ENCODE peak calls at places on chromosomes 2 and 18, in seven cellular contexts. Y, A, G, V, P, I and N are unnamed samples.

GRCh38 chr2:111030271-111030891 is 90.3 kb upstream of the BCL2L11 start:
- DNase-seq in Y (peak), A (no peak), G (no peak), V (no peak), P (no peak), I (no peak), N (no peak)

GRCh38 chr2:38515155-38516074 is 87.3 kb downstream of the HNRNPLL start:
- DNase-seq in Y (no peak), A (no peak), G (no peak), V (peak), P (no peak), I (peak), N (no peak)

GRCh38 chr2:60341151-60341550 is 212.3 kb downstream of the BCL11A start:
- DNase-seq in Y (no peak), A (peak), G (no peak), V (no peak), P (no peak), I (no peak), N (no peak)

GRCh38 chr2:122081743-122082142 is 326.3 kb downstream of the TSN start:
- DNase-seq in Y (no peak), A (no peak), G (no peak), V (no peak), P (no peak), I (no peak), N (no peak)

GRCh38 chr18:36187826-36188721 is 777 bp downstream of the MOCOS start:
- DNase-seq in Y (peak), A (no peak), G (no peak), V (peak), P (no peak), I (peak), N (no peak)

GRCh38 chr2:190121971-190122370 is 59.4 kb upstream of the MSTN start:
- DNase-seq in Y (peak), A (no peak), G (no peak), V (no peak), P (no peak), I (no peak), N (no peak)

GRCh38 chr2:58448065-58448507 is 207.0 kb upstream of the FANCL start:
- DNase-seq in Y (peak), A (no peak), G (no peak), V (peak), P (no peak), I (peak), N (peak)

GRCh38 chr2:119672161-119672862 is 6.7 kb upstream of the TMEM177 start:
- DNase-seq in Y (no peak), A (peak), G (no peak), V (no peak), P (no peak), I (no peak), N (no peak)

GRCh38 chr2:169839954-169840746 is 12.9 kb downstream of the UBR3 start:
- DNase-seq in Y (peak), A (no peak), G (no peak), V (no peak), P (no peak), I (no peak), N (no peak)

GRCh38 chr2:78264130-78264529 is 742.0 kb upstream of the LRRTM4 start:
- DNase-seq in Y (no peak), A (no peak), G (no peak), V (no peak), P (no peak), I (no peak), N (no peak)

GRCh38 chr2:156464106-156464505 is 27.9 kb downstream of the GPD2 start:
- DNase-seq in Y (no peak), A (no peak), G (no peak), V (no peak), P (no peak), I (no peak), N (no peak)

GRCh38 chr2:55875434-55876135 is 48.0 kb downstream of the EFEMP1 start:
- DNase-seq in Y (no peak), A (no peak), G (no peak), V (no peak), P (no peak), I (no peak), N (no peak)

GRCh38 chr18:76494541-76495403 is at the start of gene ZNF516:
- DNase-seq in Y (peak), A (no peak), G (no peak), V (peak), P (no peak), I (no peak), N (no peak)

GRCh38 chr2:236712961-236713673 is 143.5 kb downstream of the ACKR3 start:
- DNase-seq in Y (peak), A (no peak), G (no peak), V (no peak), P (no peak), I (no peak), N (no peak)

GRCh38 chr2:44268259-44268649 is 7.0 kb upstream of the SLC3A1 start:
- DNase-seq in Y (no peak), A (no peak), G (no peak), V (no peak), P (no peak), I (no peak), N (no peak)

GRCh38 chr2:56741601-56742102 is 557.9 kb downstream of the CCDC85A start:
- DNase-seq in Y (no peak), A (no peak), G (no peak), V (peak), P (no peak), I (peak), N (no peak)

GRCh38 chr2:65186093-65186868 is 41.4 kb upstream of the ACTR2 start:
- DNase-seq in Y (peak), A (no peak), G (no peak), V (no peak), P (no peak), I (no peak), N (no peak)

GRCh38 chr2:44524347-44524926 is 162.7 kb downstream of the CAMKMT start:
- DNase-seq in Y (peak), A (no peak), G (no peak), V (no peak), P (no peak), I (no peak), N (no peak)

GRCh38 chr2:190938761-190939335 is 58.2 kb downstream of the GLS start:
- DNase-seq in Y (no peak), A (no peak), G (no peak), V (no peak), P (no peak), I (no peak), N (no peak)

GRCh38 chr18:2627821-2628276 is 27.7 kb upstream of the SMCHD1 start:
- DNase-seq in Y (peak), A (no peak), G (no peak), V (no peak), P (no peak), I (no peak), N (no peak)

GRCh38 chr18:79582978-79583377 is 96.6 kb upstream of the CTDP1 start:
- DNase-seq in Y (no peak), A (no peak), G (no peak), V (no peak), P (no peak), I (peak), N (no peak)

GRCh38 chr2:171598713-171599319 is 76.5 kb downstream of the CYBRD1 start:
- DNase-seq in Y (peak), A (no peak), G (no peak), V (no peak), P (peak), I (no peak), N (peak)

GRCh38 chr18:46859855-46860254 is 57.5 kb downstream of the PIAS2 start:
- DNase-seq in Y (no peak), A (no peak), G (no peak), V (no peak), P (no peak), I (no peak), N (no peak)

GRCh38 chr2:38095996-38096861 is 20.3 kb upstream of the CYP1B1 start:
- DNase-seq in Y (no peak), A (no peak), G (no peak), V (no peak), P (no peak), I (peak), N (no peak)

GRCh38 chr18:32612651-32613050 is 142.0 kb upstream of the GAREM1 start:
- DNase-seq in Y (no peak), A (no peak), G (no peak), V (no peak), P (no peak), I (no peak), N (no peak)

GRCh38 chr2:102064679-102065674 is 73.2 kb downstream of the IL1R2 start:
- DNase-seq in Y (no peak), A (no peak), G (no peak), V (no peak), P (no peak), I (no peak), N (no peak)

GRCh38 chr18:7358989-7359726 is 128.3 kb downstream of the LRRC30 start:
- DNase-seq in Y (no peak), A (no peak), G (no peak), V (no peak), P (no peak), I (peak), N (no peak)

GRCh38 chr2:105239924-105240323 is 1.6 kb upstream of the GPR45 start:
- DNase-seq in Y (no peak), A (no peak), G (no peak), V (no peak), P (no peak), I (no peak), N (no peak)

GRCh38 chr2:209501579-209501978 is 77.7 kb downstream of the MAP2 start:
- DNase-seq in Y (no peak), A (no peak), G (no peak), V (no peak), P (no peak), I (no peak), N (no peak)

GRCh38 chr2:74991977-74992376 is 33.5 kb downstream of the POLE4 start:
- DNase-seq in Y (no peak), A (no peak), G (no peak), V (no peak), P (no peak), I (no peak), N (no peak)

GRCh38 chr2:136527560-136527959 is 237.8 kb upstream of the THSD7B start:
- DNase-seq in Y (no peak), A (no peak), G (no peak), V (no peak), P (no peak), I (no peak), N (peak)

GRCh38 chr2:25421746-25422431 is 80.2 kb upstream of the DNMT3A start:
- DNase-seq in Y (peak), A (no peak), G (no peak), V (no peak), P (no peak), I (no peak), N (no peak)

GRCh38 chr18:50274941-50275340 is 6.4 kb downstream of the MBD1 start:
- DNase-seq in Y (no peak), A (no peak), G (no peak), V (no peak), P (no peak), I (peak), N (no peak)

GRCh38 chr2:126860395-126860794 is 38.3 kb upstream of the TEX51 start:
- DNase-seq in Y (no peak), A (peak), G (no peak), V (no peak), P (no peak), I (no peak), N (no peak)

GRCh38 chr18:58501033-58501432 is 127.9 kb downstream of the ALPK2 start:
- DNase-seq in Y (peak), A (no peak), G (no peak), V (no peak), P (no peak), I (no peak), N (no peak)

GRCh38 chr18:13500891-13501887 is 225.2 kb downstream of the FAM210A start:
- DNase-seq in Y (no peak), A (no peak), G (no peak), V (peak), P (no peak), I (peak), N (no peak)

GRCh38 chr18:13501896-13502295 is 224.5 kb downstream of the FAM210A start:
- DNase-seq in Y (no peak), A (no peak), G (no peak), V (no peak), P (no peak), I (no peak), N (no peak)

GRCh38 chr18:13503839-13504238 is 222.5 kb downstream of the FAM210A start:
- DNase-seq in Y (peak), A (no peak), G (no peak), V (no peak), P (no peak), I (no peak), N (no peak)

GRCh38 chr18:13500227-13500865 is 226.0 kb downstream of the FAM210A start:
- DNase-seq in Y (no peak), A (no peak), G (no peak), V (no peak), P (no peak), I (peak), N (no peak)

GRCh38 chr18:13502585-13502984 is 223.8 kb downstream of the FAM210A start:
- DNase-seq in Y (no peak), A (no peak), G (no peak), V (peak), P (no peak), I (peak), N (no peak)
- H3K27ac ChIP-seq in Y (no peak), A (no peak), G (peak), V (no peak), P (no peak), I (no peak), N (no peak)

GRCh38 chr18:55246278-55246677 is 287.0 kb upstream of the CCDC68 start:
- DNase-seq in Y (no peak), A (no peak), G (no peak), V (no peak), P (no peak), I (no peak), N (no peak)

GRCh38 chr18:55243852-55244251 is 284.6 kb upstream of the CCDC68 start:
- DNase-seq in Y (no peak), A (no peak), G (no peak), V (peak), P (no peak), I (no peak), N (no peak)

GRCh38 chr18:55243255-55243654 is 284.0 kb upstream of the CCDC68 start:
- DNase-seq in Y (no peak), A (no peak), G (no peak), V (no peak), P (no peak), I (no peak), N (no peak)

GRCh38 chr18:55245200-55245599 is 285.9 kb upstream of the CCDC68 start:
- DNase-seq in Y (no peak), A (no peak), G (no peak), V (no peak), P (no peak), I (no peak), N (no peak)

GRCh38 chr18:55244520-55244919 is 285.3 kb upstream of the CCDC68 start:
- DNase-seq in Y (no peak), A (no peak), G (no peak), V (no peak), P (no peak), I (no peak), N (no peak)
- H3K27ac ChIP-seq in Y (no peak), A (peak), G (peak), V (peak), P (no peak), I (peak), N (no peak)

GRCh38 chr2:164745012-164745797 is 96.4 kb downstream of the COBLL1 start:
- DNase-seq in Y (no peak), A (no peak), G (no peak), V (no peak), P (no peak), I (no peak), N (no peak)

GRCh38 chr2:164742738-164743317 is 98.8 kb downstream of the COBLL1 start:
- DNase-seq in Y (peak), A (no peak), G (no peak), V (no peak), P (no peak), I (no peak), N (no peak)

GRCh38 chr2:164746713-164747112 is 94.9 kb downstream of the COBLL1 start:
- DNase-seq in Y (no peak), A (no peak), G (no peak), V (no peak), P (no peak), I (no peak), N (no peak)

GRCh38 chr2:164747786-164748433 is 93.7 kb downstream of the COBLL1 start:
- DNase-seq in Y (no peak), A (no peak), G (no peak), V (peak), P (no peak), I (no peak), N (no peak)

DNA sequence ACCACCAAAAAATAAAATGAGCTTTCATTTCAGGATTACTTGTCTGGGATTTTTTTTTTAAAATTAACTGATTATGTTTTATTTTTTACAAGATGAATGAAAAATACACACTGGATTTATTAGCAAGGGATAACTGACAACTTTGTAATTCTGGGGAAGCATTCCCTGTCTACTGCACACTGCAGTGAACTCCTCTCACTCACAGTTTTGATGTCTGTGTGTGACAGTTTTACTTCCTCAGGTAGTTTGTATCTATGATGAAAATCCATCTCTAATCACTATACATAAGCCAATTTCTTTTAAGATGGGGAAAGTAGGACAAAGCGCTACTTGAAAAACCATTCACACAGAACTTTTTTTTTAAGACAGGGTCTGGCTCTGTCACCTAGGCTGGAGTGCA is 94.5 kb downstream of the COBLL1 start:
- DNase-seq in Y (no peak), A (no peak), G (no peak), V (no peak), P (no peak), I (no peak), N (no peak)
- H3K27ac ChIP-seq in Y (no peak), A (no peak), G (no peak), V (no peak), P (no peak), I (no peak), N (no peak)

GRCh38 chr18:13809521-13810252 is 14.3 kb upstream of the MC5R start:
- DNase-seq in Y (peak), A (no peak), G (no peak), V (no peak), P (no peak), I (no peak), N (no peak)
- H3K27ac ChIP-seq in Y (peak), A (no peak), G (no peak), V (no peak), P (no peak), I (no peak), N (no peak)

GRCh38 chr2:10277293-10278028 is 25.2 kb upstream of the HPCAL1 start:
- DNase-seq in Y (peak), A (no peak), G (no peak), V (no peak), P (no peak), I (peak), N (no peak)
- H3K27ac ChIP-seq in Y (peak), A (peak), G (no peak), V (no peak), P (no peak), I (no peak), N (no peak)

DNA sequence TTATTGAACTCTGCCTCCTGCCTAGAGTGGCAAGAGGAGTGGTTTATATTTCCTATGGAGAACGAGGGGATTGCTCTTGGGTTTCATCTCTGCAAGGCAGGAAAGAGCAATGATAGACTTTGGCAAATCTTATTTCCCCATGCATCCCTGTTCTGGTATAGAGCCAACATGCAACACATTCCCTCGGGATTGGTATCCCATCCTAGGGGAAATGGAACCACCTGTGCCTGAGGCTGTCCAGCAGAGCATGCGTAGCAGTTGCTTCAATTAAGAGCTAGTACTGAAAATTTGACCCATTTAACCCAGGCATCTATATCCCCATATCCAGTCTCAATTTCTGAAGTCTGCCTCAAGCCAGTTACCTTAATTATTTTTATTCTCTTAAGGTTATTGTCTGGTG is 205.3 kb downstream of the KCNS3 start:
- DNase-seq in Y (no peak), A (no peak), G (no peak), V (no peak), P (no peak), I (no peak), N (no peak)
- H3K27ac ChIP-seq in Y (no peak), A (no peak), G (no peak), V (no peak), P (no peak), I (no peak), N (no peak)

GRCh38 chr2:46866770-46867246 is 48.8 kb downstream of the MCFD2 start:
- DNase-seq in Y (peak), A (no peak), G (no peak), V (peak), P (no peak), I (peak), N (no peak)

GRCh38 chr2:46862430-46862829 is 53.2 kb downstream of the MCFD2 start:
- DNase-seq in Y (no peak), A (no peak), G (no peak), V (no peak), P (no peak), I (no peak), N (no peak)

GRCh38 chr2:46861916-46862315 is 53.7 kb downstream of the MCFD2 start:
- DNase-seq in Y (no peak), A (no peak), G (no peak), V (peak), P (no peak), I (peak), N (no peak)

GRCh38 chr2:46863895-46864294 is 51.7 kb downstream of the MCFD2 start:
- DNase-seq in Y (no peak), A (no peak), G (no peak), V (no peak), P (no peak), I (no peak), N (no peak)

GRCh38 chr2:46865181-46865970 is 50.2 kb downstream of the MCFD2 start:
- DNase-seq in Y (peak), A (no peak), G (no peak), V (peak), P (no peak), I (no peak), N (no peak)
- H3K27ac ChIP-seq in Y (peak), A (no peak), G (no peak), V (no peak), P (no peak), I (no peak), N (no peak)

GRCh38 chr18:48574667-48575300 is 36.0 kb downstream of the CTIF start:
- DNase-seq in Y (no peak), A (no peak), G (no peak), V (no peak), P (no peak), I (no peak), N (no peak)

GRCh38 chr18:48570313-48570712 is 31.5 kb downstream of the CTIF start:
- DNase-seq in Y (no peak), A (no peak), G (no peak), V (no peak), P (no peak), I (no peak), N (no peak)

GRCh38 chr18:48573632-48574293 is 34.9 kb downstream of the CTIF start:
- DNase-seq in Y (no peak), A (no peak), G (no peak), V (no peak), P (no peak), I (no peak), N (no peak)

GRCh38 chr18:48571619-48572384 is 33.0 kb downstream of the CTIF start:
- DNase-seq in Y (no peak), A (no peak), G (no peak), V (no peak), P (no peak), I (no peak), N (no peak)

GRCh38 chr18:48572402-48573126 is 33.7 kb downstream of the CTIF start:
- DNase-seq in Y (no peak), A (no peak), G (no peak), V (no peak), P (no peak), I (no peak), N (no peak)
- H3K27ac ChIP-seq in Y (no peak), A (no peak), G (peak), V (no peak), P (no peak), I (no peak), N (no peak)